ENCODE peak calls at places on chromosomes 6 and 20, in seven cellular contexts. P is CD4-positive, CD25-positive, alpha-beta regulatory T cell; F is A549; Q is suprapubic skin; H is tibial nerve; U is sigmoid colon; D is PC-9. Z is an unnamed sample. For H3K4me1, the result is how much of the 10 kb centered on the place peaks cover.

GRCh38 chr6:97465877-97466710 is 183.1 kb upstream of the MMS22L start:
- DNase-seq in U (no peak), H (no peak), P (no peak), Q (no peak), D (no peak), F (no peak), Z (no peak)

GRCh38 chr6:51339728-51340127 is 521.1 kb downstream of the TFAP2B start:
- DNase-seq in Q (no peak), U (no peak), H (no peak), F (no peak), D (no peak), P (no peak), Z (no peak)

GRCh38 chr6:13368079-13368478 is 39.7 kb upstream of the TBC1D7 start:
- DNase-seq in H (no peak), P (no peak), F (no peak), Q (no peak), D (no peak), U (no peak), Z (no peak)

GRCh38 chr20:23231561-23232218 is 118.9 kb upstream of the NXT1 start:
- DNase-seq in H (no peak), F (no peak), P (no peak), U (no peak), Q (peak), D (peak), Z (no peak)

GRCh38 chr6:9405369-9405768 is 970.0 kb upstream of the SLC35B3 start:
- DNase-seq in P (no peak), F (peak), U (no peak), Q (no peak), H (no peak), D (peak), Z (no peak)

GRCh38 chr6:110874880-110875547 is 429 bp downstream of the AMD1 start:
- DNase-seq in F (no peak), Q (no peak), U (peak), D (no peak), P (no peak), H (no peak), Z (no peak)

GRCh38 chr6:37316071-37316470 is 37.7 kb upstream of the RNF8 start:
- DNase-seq in H (no peak), U (no peak), Q (no peak), F (no peak), P (no peak), D (no peak), Z (no peak)

GRCh38 chr6:15184441-15184861 is 61.4 kb upstream of the JARID2 start:
- DNase-seq in U (no peak), Q (no peak), F (no peak), P (peak), H (no peak), D (no peak), Z (no peak)

GRCh38 chr6:110620065-110620464 is 143.7 kb upstream of the SLC22A16 start:
- DNase-seq in P (no peak), D (no peak), F (no peak), Q (no peak), H (no peak), U (no peak), Z (no peak)

GRCh38 chr6:149032599-149033405 is 284.7 kb upstream of the TAB2 start:
- DNase-seq in D (peak), Q (no peak), U (no peak), P (peak), F (peak), H (no peak), Z (no peak)

GRCh38 chr20:41287327-41287726 is 30.2 kb downstream of the ZHX3 start:
- DNase-seq in H (no peak), P (no peak), U (no peak), Q (no peak), D (no peak), F (no peak), Z (no peak)

GRCh38 chr20:46757754-46758678 is 48.6 kb downstream of the SLC2A10 start:
- DNase-seq in Q (no peak), P (peak), H (peak), D (peak), F (peak), U (no peak), Z (no peak)

GRCh38 chr20:11553603-11554002 is 364.1 kb upstream of the BTBD3 start:
- DNase-seq in P (no peak), F (no peak), Q (no peak), H (no peak), U (no peak), D (no peak), Z (no peak)

GRCh38 chr6:105363100-105363754 is 39.7 kb downstream of the PREP start:
- DNase-seq in D (no peak), U (no peak), H (no peak), Q (no peak), F (no peak), P (no peak), Z (no peak)

GRCh38 chr20:12965880-12966270 is 42.9 kb upstream of the SPTLC3 start:
- DNase-seq in Q (no peak), D (no peak), P (no peak), H (no peak), U (no peak), F (no peak), Z (no peak)

GRCh38 chr6:130282234-130282995 is 59.7 kb upstream of the SAMD3 start:
- DNase-seq in P (peak), Q (no peak), H (no peak), D (no peak), U (no peak), F (no peak), Z (no peak)

GRCh38 chr6:170295519-170296422 is 4.9 kb upstream of the DLL1 start:
- DNase-seq in U (no peak), F (no peak), Q (no peak), D (no peak), H (no peak), P (peak), Z (no peak)

GRCh38 chr20:57896017-57896416 is 186.2 kb upstream of the PMEPA1 start:
- DNase-seq in F (no peak), Q (no peak), U (peak), P (no peak), D (no peak), H (no peak), Z (no peak)

GRCh38 chr20:56443654-56444540 is 24.5 kb upstream of the RTF2 start:
- DNase-seq in H (no peak), F (no peak), P (no peak), Q (no peak), U (peak), D (no peak), Z (no peak)

GRCh38 chr20:47929368-47930115 is 144.3 kb upstream of the SULF2 start:
- DNase-seq in U (no peak), Q (no peak), D (peak), H (no peak), P (no peak), F (peak), Z (no peak)

GRCh38 chr6:100620085-100620484 is 155.4 kb upstream of the SIM1 start:
- DNase-seq in Q (no peak), P (no peak), U (no peak), H (no peak), D (no peak), F (no peak), Z (no peak)

GRCh38 chr6:136952714-136953260 is 30.7 kb downstream of the SLC35D3 start:
- DNase-seq in D (no peak), F (no peak), P (no peak), Q (no peak), U (no peak), H (no peak), Z (no peak)

GRCh38 chr20:50464026-50464724 is 46.0 kb upstream of the PTPN1 start:
- DNase-seq in D (peak), H (no peak), P (peak), Q (peak), U (peak), F (peak), Z (no peak)

GRCh38 chr6:55825402-55826051 is 49.9 kb downstream of the BMP5 start:
- DNase-seq in H (no peak), F (no peak), P (no peak), U (no peak), D (no peak), Q (no peak), Z (no peak)

GRCh38 chr6:6178795-6179194 is 141.7 kb downstream of the F13A1 start:
- DNase-seq in Q (no peak), H (no peak), F (no peak), U (no peak), P (no peak), D (no peak), Z (no peak)

GRCh38 chr20:59042796-59043621 is 423 bp upstream of the PRELID3B start:
- DNase-seq in Q (peak), U (peak), P (peak), F (peak), H (peak), D (peak), Z (peak)
- H3K4me1 ChIP-seq in Q (under half), U (under half), P (under half), F (under half), H (under half), D (half or more), Z (under half)

GRCh38 chr6:126041516-126042447 is 55.4 kb downstream of the TRMT11 start:
- DNase-seq in U (no peak), F (no peak), D (no peak), Q (no peak), H (no peak), P (no peak), Z (no peak)
- H3K27ac ChIP-seq in U (no peak), F (peak), D (peak), Q (no peak), H (no peak), P (no peak), Z (peak)

GRCh38 chr6:152343735-152344360 is 293.3 kb downstream of the SYNE1 start:
- DNase-seq in D (no peak), F (no peak), U (no peak), P (no peak), H (no peak), Q (no peak), Z (no peak)

GRCh38 chr6:152351742-152352141 is 285.4 kb downstream of the SYNE1 start:
- DNase-seq in Q (no peak), U (no peak), F (no peak), P (no peak), H (no peak), D (no peak), Z (no peak)

GRCh38 chr6:152353440-152353839 is 283.7 kb downstream of the SYNE1 start:
- DNase-seq in H (no peak), F (no peak), D (no peak), U (no peak), P (no peak), Q (no peak), Z (no peak)

GRCh38 chr6:152351110-152351509 is 286.1 kb downstream of the SYNE1 start:
- DNase-seq in F (no peak), D (no peak), U (no peak), P (no peak), Q (no peak), H (no peak), Z (no peak)

GRCh38 chr6:152348116-152348515 is 289.0 kb downstream of the SYNE1 start:
- DNase-seq in P (no peak), D (no peak), H (no peak), F (no peak), U (no peak), Q (no peak), Z (no peak)
- H3K4me1 ChIP-seq in P (under half), D (under half), H (under half), F (under half), U (under half), Q (under half), Z (under half)

GRCh38 chr6:70112686-70113570 is 190.0 kb downstream of the COL9A1 start:
- DNase-seq in U (no peak), Q (no peak), P (no peak), H (no peak), F (no peak), D (no peak), Z (no peak)
- H3K27ac ChIP-seq in U (no peak), Q (no peak), P (no peak), H (no peak), F (no peak), D (no peak), Z (no peak)